ENCODE peak calls at places on chromosomes 13 and 19, in four cellular contexts. E is K562, U is A549, F is GM12878. H is an unnamed sample.

GRCh38 chr13:50580684-50581305 is 262.7 kb downstream of the DLEU7 start:
- DNase-seq in E (no peak), U (no peak), F (no peak), H (no peak)

GRCh38 chr13:76711515-76712182 is 174.6 kb downstream of the KCTD12 start:
- DNase-seq in E (no peak), F (no peak), U (peak; percentile 10), H (no peak)

GRCh38 chr13:50744261-50744660 is 99.2 kb downstream of the DLEU7 start:
- DNase-seq in U (no peak), F (no peak), E (no peak), H (no peak)

GRCh38 chr19:34475026-34475974 is 6.3 kb upstream of the WTIP start:
- DNase-seq in U (peak; percentile 52), E (no peak), F (no peak), H (no peak)

GRCh38 chr19:4388171-4389063 is 11.9 kb downstream of the SH3GL1 start:
- DNase-seq in F (no peak), E (no peak), U (no peak), H (no peak)

GRCh38 chr19:53864308-53864836 is 3.3 kb upstream of the MYADM start:
- DNase-seq in F (no peak), E (peak; percentile 1), U (peak; percentile 93), H (no peak)

GRCh38 chr19:30539981-30540380 is 167.8 kb downstream of the ZNF536 start:
- DNase-seq in F (no peak), U (no peak), E (no peak), H (no peak)

GRCh38 chr19:827710-828321 is at the start of gene AZU1:
- DNase-seq in F (no peak), U (no peak), E (no peak), H (no peak)

GRCh38 chr19:27972291-27973040 is 1240.5 kb downstream of the UQCRFS1 start:
- DNase-seq in U (no peak), E (no peak), F (no peak), H (no peak)

GRCh38 chr13:36193151-36193855 is 21.1 kb downstream of the SOHLH2 start:
- DNase-seq in E (no peak), F (no peak), U (no peak), H (no peak)

GRCh38 chr13:110302986-110303385 is 4.0 kb downstream of the COL4A1 start:
- DNase-seq in E (no peak), F (no peak), U (no peak), H (no peak)

GRCh38 chr19:18233224-18233825 is 7.1 kb upstream of the PDE4C start:
- DNase-seq in F (no peak), E (peak; percentile 92), U (peak; percentile 50), H (peak; percentile 93)

GRCh38 chr19:47723573-47723923 is 10.3 kb downstream of the EHD2 start:
- DNase-seq in F (no peak), U (peak; percentile 92), E (no peak), H (no peak)

GRCh38 chr19:29418106-29418684 is 107.6 kb upstream of the VSTM2B start:
- DNase-seq in F (no peak), U (no peak), E (no peak), H (no peak)

GRCh38 chr13:70189981-70190380 is 81.7 kb upstream of the KLHL1 start:
- DNase-seq in E (no peak), F (no peak), U (no peak), H (no peak)

GRCh38 chr19:46021531-46022041 is 1.3 kb downstream of the PGLYRP1 start:
- DNase-seq in E (peak; percentile 44), F (no peak), U (peak; percentile 34), H (peak; percentile 70)

GRCh38 chr19:9009935-9010651 is at the start of gene MUC16:
- DNase-seq in E (no peak), F (no peak), U (no peak), H (peak; percentile 31)

GRCh38 chr13:113582841-113583631 is 1.5 kb upstream of the TFDP1 start:
- DNase-seq in U (no peak), E (no peak), F (no peak), H (no peak)

GRCh38 chr13:43269037-43269476 is 245.7 kb downstream of the DNAJC15 start:
- DNase-seq in E (no peak), F (no peak), U (peak; percentile 66), H (no peak)

GRCh38 chr13:74767031-74767430 is 632.8 kb upstream of the KLF12 start:
- DNase-seq in U (no peak), E (no peak), F (no peak), H (no peak)

GRCh38 chr13:24353736-24354135 is 44.4 kb downstream of the C1QTNF9 start:
- DNase-seq in U (no peak), F (no peak), E (no peak), H (no peak)

GRCh38 chr13:24348797-24349515 is 39.6 kb downstream of the C1QTNF9 start:
- DNase-seq in U (peak; percentile 12), E (no peak), F (no peak), H (no peak)

GRCh38 chr13:24351423-24351822 is 42.0 kb downstream of the C1QTNF9 start:
- DNase-seq in U (no peak), F (no peak), E (no peak), H (no peak)

DNA sequence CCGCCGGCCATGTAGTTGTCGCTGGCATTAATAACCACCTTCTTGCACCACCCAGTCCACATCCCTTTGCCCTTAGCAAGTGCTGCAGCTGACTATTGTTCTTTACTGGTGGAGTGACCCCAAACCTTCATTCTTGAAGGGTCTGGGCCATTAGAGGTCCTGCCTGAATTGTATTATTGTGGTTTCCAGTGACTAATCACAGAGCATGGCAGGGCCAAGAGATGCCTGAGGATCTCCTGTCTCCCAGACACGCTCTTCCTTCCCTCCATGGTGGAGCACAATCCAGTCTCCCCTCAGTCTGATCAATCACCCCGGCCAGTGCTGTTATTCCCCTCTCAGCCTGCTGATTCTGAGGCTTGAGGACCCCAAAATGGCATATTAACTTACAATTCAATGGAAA is 39.0 kb downstream of the C1QTNF9 start:
- DNase-seq in F (no peak), E (no peak), U (no peak), H (no peak)
- H3K4me2 ChIP-seq in F (no peak overlapping the region), E (no peak overlapping the region), U (no peak overlapping the region), H (no peak overlapping the region)

DNA sequence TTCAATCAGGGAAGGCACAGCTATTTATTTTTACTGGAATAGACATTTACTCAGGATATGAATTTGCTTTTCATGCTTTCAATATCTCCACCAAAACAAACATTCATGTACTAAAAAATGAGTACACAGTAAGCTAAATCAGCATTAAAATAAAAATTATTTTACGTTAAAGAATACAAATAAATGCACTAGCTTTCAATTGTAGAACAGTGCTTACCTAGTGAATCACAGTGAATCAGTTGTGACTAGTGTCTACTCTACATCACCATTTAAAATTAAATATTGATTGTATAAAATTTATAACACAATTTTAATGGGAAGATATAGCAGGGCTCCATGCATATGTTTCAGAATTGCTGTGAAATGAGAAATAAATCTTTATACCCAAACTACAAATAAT is 929.6 kb upstream of the ATXN8OS start:
- DNase-seq in E (no peak), F (no peak), U (no peak), H (no peak)
- TF ChIP-seq REST in E (no peak), F (no peak), U (no peak), H (no peak)

GRCh38 chr19:32691291-32691951 is at the start of gene NUDT19:
- DNase-seq in E (peak; percentile 79), U (peak; percentile 94), F (peak; percentile 62), H (no peak)
- H3K4me3 ChIP-seq in E (peak within 1 kb of the TSS; percentile 73), U (peak within 1 kb of the TSS; percentile 59), F (peak within 1 kb of the TSS; percentile 79), H (peak within 1 kb of the TSS; percentile 58)

GRCh38 chr19:38736036-38736412 is 8.2 kb downstream of the CAPN12 start:
- DNase-seq in E (peak; percentile 71), F (no peak), U (peak; percentile 81), H (peak; percentile 58)
- H3K4me2 ChIP-seq in E (peak overlapping the region; percentile 73), F (peak overlapping the region; percentile 72), U (peak overlapping the region; percentile 74), H (peak overlapping the region; percentile 86)

GRCh38 chr19:15255359-15255990 is 23.2 kb upstream of the EPHX3 start:
- DNase-seq in F (no peak), U (no peak), E (no peak), H (no peak)

GRCh38 chr19:15259900-15260299 is 27.7 kb upstream of the EPHX3 start:
- DNase-seq in F (no peak), E (no peak), U (no peak), H (no peak)

GRCh38 chr19:15260939-15261338 is 28.7 kb upstream of the EPHX3 start:
- DNase-seq in U (peak; percentile 39), F (no peak), E (no peak), H (peak; percentile 46)

GRCh38 chr19:15256708-15257331 is 24.6 kb upstream of the EPHX3 start:
- DNase-seq in U (no peak), E (no peak), F (no peak), H (no peak)

DNA sequence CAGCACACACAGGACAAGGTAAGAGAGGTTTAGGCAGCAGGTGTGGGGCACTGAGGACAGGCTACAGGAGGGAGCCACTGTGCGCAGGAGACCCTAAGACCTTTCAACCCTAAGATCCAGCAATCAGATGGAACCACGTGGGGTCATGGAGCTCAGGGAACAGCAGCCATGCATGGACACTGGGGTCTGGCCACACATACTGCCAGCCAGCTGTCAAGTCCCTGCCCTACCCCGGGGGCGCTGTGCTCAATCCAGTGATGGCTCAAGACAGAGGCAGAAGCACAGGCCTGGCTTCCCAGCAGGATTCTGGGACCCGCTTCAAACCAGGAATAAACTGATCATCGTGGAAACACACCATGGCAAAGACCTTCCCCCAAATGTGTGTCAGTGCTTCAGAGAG is 25.5 kb upstream of the EPHX3 start:
- DNase-seq in F (no peak), U (no peak), E (no peak), H (no peak)
- TF ChIP-seq REST in F (no peak), U (no peak), E (no peak), H (no peak)

GRCh38 chr19:35931874-35932202 is 4.3 kb upstream of the LRFN3 start:
- DNase-seq in F (no peak), E (no peak), U (no peak), H (no peak)
- H3K4me3 ChIP-seq in F (no peak overlapping the region), E (no peak overlapping the region), U (peak overlapping the region; percentile 8), H (peak overlapping the region; percentile 38)